ENCODE peak calls at places on chromosomes 12 and 14, in six cellular contexts. N, P, C, G, Y and J are unnamed samples.

GRCh38 chr14:23380197-23381016 is 3.6 kb downstream of the CMTM5 start:
- DNase-seq in N (no peak), P (no peak), C (no peak), G (no peak), Y (peak), J (no peak)

GRCh38 chr12:54300732-54301427 is at the start of gene NFE2:
- DNase-seq in N (peak), P (peak), C (peak), G (peak), Y (peak), J (peak)

GRCh38 chr12:120534703-120535655 is 823 bp downstream of the RNF10 start:
- DNase-seq in N (peak), P (peak), C (peak), G (peak), Y (peak), J (peak)

GRCh38 chr12:47377414-47378221 is 297.9 kb upstream of the AMIGO2 start:
- DNase-seq in N (no peak), P (peak), C (no peak), G (peak), Y (peak), J (no peak)

GRCh38 chr14:67477926-67478915 is 10.3 kb downstream of the TMEM229B start:
- DNase-seq in N (no peak), P (no peak), C (peak), G (no peak), Y (no peak), J (no peak)

GRCh38 chr12:103548622-103549601 is 38.2 kb upstream of the STAB2 start:
- DNase-seq in N (peak), P (peak), C (peak), G (peak), Y (peak), J (peak)

GRCh38 chr12:990308-990648 is 745 bp upstream of the ERC1 start:
- DNase-seq in N (peak), P (peak), C (peak), G (peak), Y (peak), J (peak)

GRCh38 chr14:72549848-72550247 is 344.1 kb downstream of the DPF3 start:
- DNase-seq in N (no peak), P (no peak), C (no peak), G (no peak), Y (no peak), J (no peak)

GRCh38 chr14:53011053-53011462 is 60.2 kb upstream of the FERMT2 start:
- DNase-seq in N (no peak), P (peak), C (no peak), G (peak), Y (peak), J (peak)

GRCh38 chr12:44375694-44376093 is 500.4 kb downstream of the NELL2 start:
- DNase-seq in N (no peak), P (no peak), C (no peak), G (no peak), Y (no peak), J (no peak)

GRCh38 chr12:132489078-132489601 is 811 bp upstream of the FBRSL1 start:
- DNase-seq in N (no peak), P (no peak), C (no peak), G (no peak), Y (peak), J (no peak)

GRCh38 chr12:3683670-3684069 is 69.2 kb downstream of the CRACR2A start:
- DNase-seq in N (no peak), P (peak), C (peak), G (peak), Y (no peak), J (no peak)

GRCh38 chr12:130968611-130969010 is 14.9 kb downstream of the ADGRD1 start:
- DNase-seq in N (no peak), P (no peak), C (no peak), G (no peak), Y (no peak), J (no peak)

GRCh38 chr12:123058471-123058870 is 78.0 kb downstream of the ARL6IP4 start:
- DNase-seq in N (no peak), P (no peak), C (peak), G (no peak), Y (no peak), J (no peak)

GRCh38 chr14:70416322-70416716 is 571 bp downstream of the SYNJ2BP start:
- DNase-seq in N (no peak), P (peak), C (peak), G (peak), Y (no peak), J (no peak)

GRCh38 chr12:52305921-52306705 is 14.8 kb upstream of the KRT81 start:
- DNase-seq in N (peak), P (no peak), C (no peak), G (no peak), Y (no peak), J (peak)

GRCh38 chr12:98645572-98646067 is 530 bp downstream of the APAF1 start:
- DNase-seq in N (peak), P (no peak), C (peak), G (peak), Y (peak), J (no peak)

GRCh38 chr14:74085828-74086227 is 1.1 kb downstream of the LIN52 start:
- DNase-seq in N (no peak), P (no peak), C (no peak), G (no peak), Y (no peak), J (no peak)

GRCh38 chr12:98053202-98053601 is 462.2 kb upstream of the TMPO start:
- DNase-seq in N (no peak), P (no peak), C (peak), G (no peak), Y (no peak), J (no peak)

GRCh38 chr14:49919825-49920224 is 26.9 kb downstream of the ARF6 start:
- DNase-seq in N (no peak), P (no peak), C (no peak), G (no peak), Y (no peak), J (no peak)

GRCh38 chr12:2804390-2805145 is 7.9 kb upstream of the ITFG2 start:
- DNase-seq in N (no peak), P (peak), C (peak), G (peak), Y (peak), J (no peak)

GRCh38 chr12:108214486-108214885 is 85.4 kb downstream of the WSCD2 start:
- DNase-seq in N (peak), P (peak), C (no peak), G (peak), Y (peak), J (peak)

GRCh38 chr12:57779736-57780135 is 2.9 kb upstream of the TSFM start:
- DNase-seq in N (no peak), P (peak), C (no peak), G (no peak), Y (no peak), J (no peak)

GRCh38 chr12:76927170-76927784 is 48.5 kb upstream of the CSRP2 start:
- DNase-seq in N (peak), P (peak), C (no peak), G (peak), Y (no peak), J (peak)

GRCh38 chr12:571795-572531 is 91.3 kb downstream of the NINJ2 start:
- DNase-seq in N (no peak), P (no peak), C (no peak), G (peak), Y (no peak), J (peak)

GRCh38 chr14:104936361-104937155 is 11.9 kb downstream of the PLD4 start:
- DNase-seq in N (no peak), P (no peak), C (no peak), G (no peak), Y (no peak), J (no peak)

GRCh38 chr14:37232907-37233481 is 35.3 kb downstream of the MIPOL1 start:
- DNase-seq in N (peak), P (peak), C (peak), G (peak), Y (no peak), J (peak)

GRCh38 chr12:129893691-129894090 is 10.1 kb downstream of the TMEM132D start:
- DNase-seq in N (no peak), P (no peak), C (no peak), G (no peak), Y (no peak), J (no peak)

GRCh38 chr12:105882404-105882803 is 256.4 kb downstream of the NUAK1 start:
- DNase-seq in N (no peak), P (no peak), C (no peak), G (no peak), Y (peak), J (no peak)

GRCh38 chr14:36582874-36583241 is 444 bp upstream of the NKX2-8 start:
- DNase-seq in N (no peak), P (no peak), C (no peak), G (no peak), Y (no peak), J (no peak)

GRCh38 chr14:23182372-23183014 is 967 bp downstream of the SLC7A8 start:
- DNase-seq in N (peak), P (no peak), C (peak), G (peak), Y (no peak), J (peak)

GRCh38 chr14:61889914-61890351 is 127.7 kb downstream of the SNAPC1 start:
- DNase-seq in N (no peak), P (no peak), C (no peak), G (no peak), Y (no peak), J (no peak)

GRCh38 chr12:1212529-1212928 is 221.5 kb downstream of the ERC1 start:
- DNase-seq in N (no peak), P (no peak), C (no peak), G (no peak), Y (no peak), J (no peak)

GRCh38 chr14:75126679-75127473 is at the start of gene NEK9:
- DNase-seq in N (peak), P (peak), C (peak), G (peak), Y (peak), J (peak)

GRCh38 chr12:6038160-6038559 is 86.3 kb downstream of the VWF start:
- DNase-seq in N (peak), P (peak), C (peak), G (peak), Y (no peak), J (peak)

GRCh38 chr14:102799684-102800562 is 22.7 kb downstream of the TRAF3 start:
- DNase-seq in N (no peak), P (peak), C (no peak), G (no peak), Y (no peak), J (no peak)